ENCODE peak calls at places on chromosomes 7 and 10, in four cellular contexts. N is HEK293T, X is K562, G is HepG2. A is an unnamed sample.
A peak's percentile ranks its signal among the peaks of the same experiment; 100 is the strongest.

GRCh38 chr7:151560243-151560642 is 40.5 kb upstream of the RHEB start:
- DNase-seq in N (no peak), X (no peak), G (no peak), A (no peak)

GRCh38 chr10:74704629-74705360 is 121.6 kb upstream of the KAT6B start:
- DNase-seq in N (no peak), X (no peak), G (peak; percentile 26), A (no peak)

GRCh38 chr10:58820862-58821559 is 308.3 kb downstream of the BICC1 start:
- DNase-seq in N (no peak), X (no peak), G (no peak), A (no peak)

GRCh38 chr10:5622586-5622985 is 43.8 kb downstream of the ASB13 start:
- DNase-seq in N (no peak), X (no peak), G (no peak), A (no peak)

GRCh38 chr7:27739301-27739913 is 555 bp upstream of the TAX1BP1 start:
- DNase-seq in N (no peak), X (peak; percentile 50), G (no peak), A (no peak)

GRCh38 chr10:15748137-15748536 is 28.4 kb upstream of the ITGA8 start:
- DNase-seq in N (no peak), X (no peak), G (no peak), A (no peak)

GRCh38 chr10:22630229-22631174 is 83.9 kb downstream of the PIP4K2A start:
- DNase-seq in N (no peak), X (peak; percentile 33), G (no peak), A (peak; percentile 92)

GRCh38 chr7:127973797-127974196 is 57.4 kb downstream of the LRRC4 start:
- DNase-seq in N (no peak), X (no peak), G (no peak), A (no peak)

GRCh38 chr10:14687340-14687739 is 87.4 kb downstream of the FAM107B start:
- DNase-seq in N (no peak), X (no peak), G (peak; percentile 5), A (no peak)

GRCh38 chr7:112427984-112428383 is 22.3 kb upstream of the IFRD1 start:
- DNase-seq in N (no peak), X (no peak), G (no peak), A (no peak)

DNA sequence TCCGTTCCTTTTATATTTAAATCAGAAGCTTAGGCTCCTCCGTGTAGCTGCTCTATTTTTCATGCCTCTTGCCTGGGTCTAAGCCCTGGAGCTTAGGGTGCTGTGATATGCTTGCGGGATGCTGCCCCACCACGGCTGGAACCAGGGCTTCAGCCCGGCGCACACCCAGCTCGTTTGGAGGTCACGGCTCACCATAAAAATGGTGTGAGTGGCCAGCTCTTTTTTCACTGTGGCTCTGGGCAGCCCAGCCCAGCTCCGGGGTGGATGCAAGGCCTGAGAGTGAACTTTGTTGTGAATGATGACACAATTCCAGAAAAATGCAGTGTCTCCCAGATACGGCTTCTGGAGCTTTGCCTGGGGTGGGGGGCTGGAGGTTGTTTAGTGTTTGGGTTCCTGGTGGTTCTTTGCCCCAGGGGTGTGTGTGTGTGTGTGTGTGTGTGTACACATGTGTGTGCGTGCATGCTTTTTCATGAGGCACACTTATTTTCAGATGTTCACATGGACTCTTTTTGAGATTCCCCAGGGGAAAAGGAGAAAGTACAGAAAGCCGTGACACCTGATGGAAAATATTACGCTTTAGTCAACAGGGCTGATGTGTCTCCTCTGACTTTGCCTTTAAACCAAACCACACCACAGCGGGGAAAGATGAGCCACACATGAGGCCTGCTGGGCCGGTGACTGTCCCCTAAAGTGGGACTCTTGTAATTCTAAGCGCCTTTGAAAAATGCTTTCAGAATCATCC is 46.2 kb downstream of the GRK5 start:
- DNase-seq in N (peak; percentile 26), X (no peak), G (peak; percentile 92), A (no peak)
- TF ChIP-seq TARDBP in N (no peak), X (no peak), G (peak; percentile 59), A (no peak)

GRCh38 chr7:131509781-131510180 is 46.6 kb downstream of the PODXL start:
- DNase-seq in N (no peak), X (no peak), G (no peak), A (no peak)

GRCh38 chr7:131513245-131514061 is 43.0 kb downstream of the PODXL start:
- DNase-seq in N (peak; percentile 89), X (peak; percentile 95), G (peak; percentile 76), A (no peak)

GRCh38 chr7:131509087-131509486 is 47.3 kb downstream of the PODXL start:
- DNase-seq in N (no peak), X (no peak), G (no peak), A (no peak)

GRCh38 chr7:131511774-131512535 is 44.5 kb downstream of the PODXL start:
- DNase-seq in N (no peak), X (no peak), G (no peak), A (no peak)

GRCh38 chr7:131511071-131511470 is 45.4 kb downstream of the PODXL start:
- DNase-seq in N (no peak), X (no peak), G (no peak), A (no peak)
- TF ChIP-seq TARDBP in N (no peak), X (no peak), G (no peak), A (no peak)

GRCh38 chr7:148676291-148676690 is 22.4 kb upstream of the CUL1 start:
- DNase-seq in N (no peak), X (no peak), G (no peak), A (no peak)
- TF ChIP-seq TARDBP in N (no peak), X (no peak), G (no peak), A (no peak)

DNA sequence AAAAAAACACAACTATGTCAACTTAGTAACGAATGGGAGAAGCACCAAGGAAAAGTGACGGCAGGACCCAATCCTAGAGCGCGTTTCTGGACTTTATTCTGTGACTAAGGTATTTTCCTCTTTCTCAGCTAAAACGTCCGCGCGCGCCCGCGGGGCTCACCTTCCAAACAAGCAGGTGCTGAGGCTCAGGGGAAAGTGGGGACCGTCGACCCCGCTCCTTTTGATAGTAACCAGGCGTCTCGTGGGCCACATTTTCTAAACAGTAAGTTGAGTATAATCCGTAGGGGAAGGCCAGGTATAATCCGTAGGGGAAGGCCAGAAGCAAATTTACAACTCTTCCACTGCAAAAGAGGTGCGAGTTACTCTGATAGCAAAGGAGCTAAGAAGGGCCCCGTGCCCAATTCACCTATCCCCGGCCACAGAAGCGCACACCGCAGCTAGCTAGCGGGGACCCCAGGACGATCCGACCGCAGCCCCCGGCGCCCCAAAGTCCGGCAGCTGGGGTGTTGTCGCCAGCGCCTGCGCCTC is 743 bp downstream of the MKI67 start:
- DNase-seq in N (no peak), X (no peak), G (no peak), A (no peak)
- TF ChIP-seq TARDBP in N (no peak), X (no peak), G (no peak), A (no peak)

GRCh38 chr7:150340024-150340749 is 1.2 kb downstream of the RARRES2 start:
- DNase-seq in N (no peak), X (peak; percentile 59), G (peak; percentile 56), A (no peak)
- TF ChIP-seq TARDBP in N (no peak), X (no peak), G (no peak), A (no peak)

GRCh38 chr10:116402858-116403257 is 24.8 kb upstream of the PNLIPRP3 start:
- DNase-seq in N (no peak), X (no peak), G (no peak), A (no peak)
- TF ChIP-seq TARDBP in N (no peak), X (no peak), G (no peak), A (no peak)

A was measured in GM12878.